ENCODE peak calls at places on chromosome 3, in six cellular contexts. One of them, this sample, is unnamed.
A peak's percentile ranks its signal among the peaks of the same experiment; 100 is the strongest.

GRCh38 chr3:120435621-120436020 is 15.2 kb downstream of the FSTL1 start:
- DNase-seq in neural progenitor cell: no peak
- DNase-seq in spleen: no peak
- DNase-seq in naive thymus-derived CD4-positive, alpha-beta T cell: no peak
- DNase-seq in PC-3: peak; percentile 96
- DNase-seq in testis: no peak
- DNase-seq in this sample: no peak

GRCh38 chr3:124258057-124258500 is 266.2 kb upstream of the ROPN1 start:
- DNase-seq in neural progenitor cell: no peak
- DNase-seq in spleen: no peak
- DNase-seq in naive thymus-derived CD4-positive, alpha-beta T cell: no peak
- DNase-seq in PC-3: no peak
- DNase-seq in testis: no peak
- DNase-seq in this sample: peak; percentile 25

GRCh38 chr3:195544634-195545033 is 1.5 kb upstream of the PPP1R2 start:
- DNase-seq in neural progenitor cell: no peak
- DNase-seq in spleen: peak; percentile 71
- DNase-seq in naive thymus-derived CD4-positive, alpha-beta T cell: no peak
- DNase-seq in PC-3: no peak
- DNase-seq in testis: no peak
- DNase-seq in this sample: peak; percentile 79

GRCh38 chr3:185677146-185677829 is 91.2 kb downstream of the SENP2 start:
- DNase-seq in neural progenitor cell: peak; percentile 73
- DNase-seq in spleen: no peak
- DNase-seq in naive thymus-derived CD4-positive, alpha-beta T cell: no peak
- DNase-seq in PC-3: peak; percentile 98
- DNase-seq in testis: no peak
- DNase-seq in this sample: no peak

GRCh38 chr3:138082085-138082991 is 33.1 kb downstream of the DZIP1L start:
- DNase-seq in neural progenitor cell: no peak
- DNase-seq in spleen: no peak
- DNase-seq in naive thymus-derived CD4-positive, alpha-beta T cell: no peak
- DNase-seq in PC-3: peak; percentile 86
- DNase-seq in testis: no peak
- DNase-seq in this sample: no peak

GRCh38 chr3:197025736-197026480 is 3.7 kb downstream of the MELTF start:
- DNase-seq in neural progenitor cell: no peak
- DNase-seq in spleen: peak; percentile 60
- DNase-seq in naive thymus-derived CD4-positive, alpha-beta T cell: no peak
- DNase-seq in PC-3: no peak
- DNase-seq in testis: no peak
- DNase-seq in this sample: peak; percentile 29

GRCh38 chr3:111803123-111803593 is 55.9 kb upstream of the PHLDB2 start:
- DNase-seq in neural progenitor cell: no peak
- DNase-seq in spleen: no peak
- DNase-seq in naive thymus-derived CD4-positive, alpha-beta T cell: no peak
- DNase-seq in PC-3: peak; percentile 99
- DNase-seq in testis: peak; percentile 48
- DNase-seq in this sample: peak; percentile 77

GRCh38 chr3:163779396-163780344 is 1298.6 kb downstream of the SI start:
- DNase-seq in neural progenitor cell: peak; percentile 22
- DNase-seq in spleen: no peak
- DNase-seq in naive thymus-derived CD4-positive, alpha-beta T cell: no peak
- DNase-seq in PC-3: no peak
- DNase-seq in testis: no peak
- DNase-seq in this sample: no peak

GRCh38 chr3:187567741-187568140 is 102.5 kb downstream of the SST start:
- DNase-seq in neural progenitor cell: no peak
- DNase-seq in spleen: no peak
- DNase-seq in naive thymus-derived CD4-positive, alpha-beta T cell: no peak
- DNase-seq in PC-3: no peak
- DNase-seq in testis: no peak
- DNase-seq in this sample: no peak

GRCh38 chr3:105715372-105715771 is 153.4 kb downstream of the CBLB start:
- DNase-seq in neural progenitor cell: no peak
- DNase-seq in spleen: no peak
- DNase-seq in naive thymus-derived CD4-positive, alpha-beta T cell: no peak
- DNase-seq in PC-3: peak; percentile 27
- DNase-seq in testis: no peak
- DNase-seq in this sample: no peak

GRCh38 chr3:119401502-119402440 is 61.6 kb downstream of the TMEM39A start:
- DNase-seq in neural progenitor cell: no peak
- DNase-seq in spleen: no peak
- DNase-seq in naive thymus-derived CD4-positive, alpha-beta T cell: no peak
- DNase-seq in PC-3: no peak
- DNase-seq in testis: no peak
- DNase-seq in this sample: no peak

GRCh38 chr3:100782359-100782758 is 73.1 kb downstream of the TFG start:
- DNase-seq in neural progenitor cell: no peak
- DNase-seq in spleen: no peak
- DNase-seq in naive thymus-derived CD4-positive, alpha-beta T cell: no peak
- DNase-seq in PC-3: no peak
- DNase-seq in testis: no peak
- DNase-seq in this sample: peak; percentile 16

GRCh38 chr3:123683146-123683545 is 98.3 kb upstream of the HACD2 start:
- DNase-seq in neural progenitor cell: no peak
- DNase-seq in spleen: no peak
- DNase-seq in naive thymus-derived CD4-positive, alpha-beta T cell: no peak
- DNase-seq in PC-3: no peak
- DNase-seq in testis: no peak
- DNase-seq in this sample: no peak

GRCh38 chr3:75136100-75136897 is 521.8 kb upstream of the CNTN3 start:
- DNase-seq in neural progenitor cell: no peak
- DNase-seq in spleen: no peak
- DNase-seq in naive thymus-derived CD4-positive, alpha-beta T cell: no peak
- DNase-seq in PC-3: no peak
- DNase-seq in testis: no peak
- DNase-seq in this sample: no peak

GRCh38 chr3:129123314-129124060 is 1.9 kb upstream of the RAB43 start:
- DNase-seq in neural progenitor cell: no peak
- DNase-seq in spleen: peak; percentile 69
- DNase-seq in naive thymus-derived CD4-positive, alpha-beta T cell: no peak
- DNase-seq in PC-3: no peak
- DNase-seq in testis: no peak
- DNase-seq in this sample: no peak

GRCh38 chr3:14413381-14414071 is 11.1 kb downstream of the SLC6A6 start:
- DNase-seq in neural progenitor cell: no peak
- DNase-seq in spleen: no peak
- DNase-seq in naive thymus-derived CD4-positive, alpha-beta T cell: no peak
- DNase-seq in PC-3: peak; percentile 83
- DNase-seq in testis: no peak
- DNase-seq in this sample: peak; percentile 38

GRCh38 chr3:123284399-123285010 is 82.8 kb downstream of the SEC22A start:
- DNase-seq in neural progenitor cell: no peak
- DNase-seq in spleen: peak; percentile 74
- DNase-seq in naive thymus-derived CD4-positive, alpha-beta T cell: no peak
- DNase-seq in PC-3: no peak
- DNase-seq in testis: no peak
- DNase-seq in this sample: no peak

GRCh38 chr3:105367406-105368213 is 901 bp downstream of the ALCAM start:
- DNase-seq in neural progenitor cell: peak; percentile 84
- DNase-seq in spleen: peak; percentile 92
- DNase-seq in naive thymus-derived CD4-positive, alpha-beta T cell: peak; percentile 31
- DNase-seq in PC-3: peak; percentile 72
- DNase-seq in testis: peak; percentile 64
- DNase-seq in this sample: peak; percentile 62

GRCh38 chr3:184011937-184012889 is 5.5 kb downstream of the ABCC5 start:
- DNase-seq in neural progenitor cell: no peak
- DNase-seq in spleen: no peak
- DNase-seq in naive thymus-derived CD4-positive, alpha-beta T cell: no peak
- DNase-seq in PC-3: peak; percentile 28
- DNase-seq in testis: no peak
- DNase-seq in this sample: no peak
- H3K4me1 ChIP-seq in neural progenitor cell: peaks cover 13% of the 10 kb centered on the region
- H3K4me1 ChIP-seq in spleen: peaks cover 30% of the 10 kb centered on the region
- H3K4me1 ChIP-seq in naive thymus-derived CD4-positive, alpha-beta T cell: peaks cover 7% of the 10 kb centered on the region
- H3K4me1 ChIP-seq in PC-3: peaks cover 54% of the 10 kb centered on the region
- H3K4me1 ChIP-seq in testis: peaks cover 15% of the 10 kb centered on the region
- H3K4me1 ChIP-seq in this sample: peaks cover 4% of the 10 kb centered on the region

DNA sequence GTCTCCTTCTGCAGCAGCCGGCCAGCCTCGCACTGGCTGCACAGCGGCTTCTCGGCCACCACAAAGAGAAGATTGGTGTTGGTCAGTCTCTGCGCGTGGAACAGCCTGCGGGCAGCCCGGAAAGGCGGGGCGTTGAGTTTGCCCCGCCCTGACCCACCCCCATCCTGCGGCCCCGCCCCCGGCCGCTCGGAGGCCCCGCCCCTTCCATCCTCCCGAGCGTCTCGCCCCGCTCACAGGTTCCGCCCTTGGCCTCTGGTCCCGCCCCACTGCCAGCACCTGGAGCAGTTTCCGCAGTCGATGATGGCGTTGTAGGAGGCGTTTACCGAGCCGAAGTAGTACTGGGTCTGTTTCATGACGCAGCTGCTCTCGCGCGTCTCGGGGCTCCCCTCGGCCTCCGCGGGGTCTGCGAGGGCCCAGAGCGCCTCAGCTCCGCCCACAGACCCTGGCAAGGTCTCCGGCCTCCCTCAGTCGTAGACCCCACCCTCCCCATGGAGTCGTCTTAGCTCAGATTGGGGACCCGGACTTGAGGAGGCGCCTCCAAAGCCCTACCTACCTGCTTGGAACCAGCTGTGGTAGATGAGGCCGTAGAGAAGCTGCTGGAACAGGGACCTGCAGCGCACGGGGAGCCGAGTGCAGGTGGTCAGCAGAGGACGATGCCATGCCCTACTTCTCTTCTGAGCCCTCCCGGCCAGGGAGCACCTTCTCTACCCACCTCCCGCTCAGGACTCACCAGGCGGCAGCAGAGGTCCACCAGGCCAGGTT is 5.9 kb upstream of the TMEM115 start:
- DNase-seq in neural progenitor cell: peak; percentile 88
- DNase-seq in spleen: peak; percentile 98
- DNase-seq in naive thymus-derived CD4-positive, alpha-beta T cell: peak; percentile 94
- DNase-seq in PC-3: peak; percentile 82
- DNase-seq in testis: peak; percentile 88
- DNase-seq in this sample: peak; percentile 94
- H3K27ac ChIP-seq in neural progenitor cell: no peak overlapping the region
- H3K27ac ChIP-seq in spleen: peak overlapping the region; percentile 77
- H3K27ac ChIP-seq in naive thymus-derived CD4-positive, alpha-beta T cell: peak overlapping the region; percentile 95
- H3K27ac ChIP-seq in PC-3: no peak overlapping the region
- H3K27ac ChIP-seq in testis: peak overlapping the region; percentile 51
- H3K27ac ChIP-seq in this sample: no peak overlapping the region

GRCh38 chr3:78873641-78874040 is 894.2 kb downstream of the ROBO1 start:
- DNase-seq in neural progenitor cell: no peak
- DNase-seq in spleen: no peak
- DNase-seq in naive thymus-derived CD4-positive, alpha-beta T cell: no peak
- DNase-seq in PC-3: peak; percentile 18
- DNase-seq in testis: no peak
- DNase-seq in this sample: no peak
- H3K4me1 ChIP-seq in neural progenitor cell: peaks cover 54% of the 10 kb centered on the region
- H3K4me1 ChIP-seq in spleen: no peaks in the 10 kb centered on the region
- H3K4me1 ChIP-seq in naive thymus-derived CD4-positive, alpha-beta T cell: no peaks in the 10 kb centered on the region
- H3K4me1 ChIP-seq in PC-3: peaks cover 13% of the 10 kb centered on the region
- H3K4me1 ChIP-seq in testis: no peaks in the 10 kb centered on the region
- H3K4me1 ChIP-seq in this sample: peaks cover 1% of the 10 kb centered on the region

GRCh38 chr3:168025076-168025475 is 70.6 kb downstream of the GOLIM4 start:
- DNase-seq in neural progenitor cell: no peak
- DNase-seq in spleen: no peak
- DNase-seq in naive thymus-derived CD4-positive, alpha-beta T cell: no peak
- DNase-seq in PC-3: no peak
- DNase-seq in testis: no peak
- DNase-seq in this sample: no peak
- H3K27ac ChIP-seq in neural progenitor cell: no peak overlapping the region
- H3K27ac ChIP-seq in spleen: no peak overlapping the region
- H3K27ac ChIP-seq in naive thymus-derived CD4-positive, alpha-beta T cell: no peak overlapping the region
- H3K27ac ChIP-seq in PC-3: peak overlapping the region; percentile 83
- H3K27ac ChIP-seq in testis: no peak overlapping the region
- H3K27ac ChIP-seq in this sample: no peak overlapping the region

GRCh38 chr3:152353578-152353977 is 84.8 kb downstream of the MBNL1 start:
- DNase-seq in neural progenitor cell: no peak
- DNase-seq in spleen: no peak
- DNase-seq in naive thymus-derived CD4-positive, alpha-beta T cell: no peak
- DNase-seq in PC-3: no peak
- DNase-seq in testis: no peak
- DNase-seq in this sample: no peak
- H3K4me1 ChIP-seq in neural progenitor cell: peaks cover 6% of the 10 kb centered on the region
- H3K4me1 ChIP-seq in spleen: peaks cover 54% of the 10 kb centered on the region
- H3K4me1 ChIP-seq in naive thymus-derived CD4-positive, alpha-beta T cell: peaks cover 45% of the 10 kb centered on the region
- H3K4me1 ChIP-seq in PC-3: peaks cover 30% of the 10 kb centered on the region
- H3K4me1 ChIP-seq in testis: no peaks in the 10 kb centered on the region
- H3K4me1 ChIP-seq in this sample: peaks cover 6% of the 10 kb centered on the region

GRCh38 chr3:134333522-134334181 is 40.6 kb downstream of the AMOTL2 start:
- DNase-seq in neural progenitor cell: peak; percentile 91
- DNase-seq in spleen: no peak
- DNase-seq in naive thymus-derived CD4-positive, alpha-beta T cell: no peak
- DNase-seq in PC-3: no peak
- DNase-seq in testis: peak; percentile 44
- DNase-seq in this sample: no peak
- H3K27ac ChIP-seq in neural progenitor cell: peak overlapping the region; percentile 91
- H3K27ac ChIP-seq in spleen: peak overlapping the region; percentile 8
- H3K27ac ChIP-seq in naive thymus-derived CD4-positive, alpha-beta T cell: no peak overlapping the region
- H3K27ac ChIP-seq in PC-3: no peak overlapping the region
- H3K27ac ChIP-seq in testis: peak overlapping the region; percentile 51
- H3K27ac ChIP-seq in this sample: peak overlapping the region; percentile 79

This sample was measured in right cardiac atrium.